ENCODE peak calls at places on chromosomes 4 and X, in seven cellular contexts. R is BE2C, D is stomach, N is IMR-90, S is brain microvascular endothelial cell, U is tibial nerve, F is heart left ventricle. L is an unnamed sample.

GRCh38 chr4:6749340-6750171 is 33.0 kb upstream of the KIAA0232 start:
- DNase-seq in U (peak; percentile 76), N (peak; percentile 33), F (peak; percentile 84), R (no peak), S (peak; percentile 15), D (peak; percentile 85), L (peak; percentile 61)

GRCh38 chr4:183185018-183185417 is 86.0 kb downstream of the WWC2 start:
- DNase-seq in S (no peak), N (peak; percentile 62), R (no peak), F (no peak), D (no peak), U (no peak), L (no peak)

GRCh38 chr4:38639245-38639644 is 24.8 kb upstream of the KLF3 start:
- DNase-seq in D (no peak), N (no peak), S (no peak), F (no peak), U (no peak), R (no peak), L (no peak)

GRCh38 chr4:35963969-35964515 is 280.3 kb downstream of the ARAP2 start:
- DNase-seq in D (no peak), N (no peak), R (no peak), F (no peak), U (no peak), S (no peak), L (no peak)

GRCh38 chr4:12889054-12889453 is 595.1 kb downstream of the RAB28 start:
- DNase-seq in S (peak; percentile 6), R (no peak), F (peak; percentile 49), D (no peak), N (no peak), U (no peak), L (no peak)

GRCh38 chr4:105058177-105058812 is 88.4 kb upstream of the TET2 start:
- DNase-seq in D (no peak), N (peak; percentile 75), R (no peak), U (no peak), S (peak; percentile 17), F (no peak), L (no peak)

GRCh38 chrX:110210417-110211139 is 107.3 kb downstream of the AMMECR1 start:
- DNase-seq in S (peak; percentile 50), N (peak; percentile 96), R (no peak), U (no peak), D (no peak), F (no peak), L (no peak)

GRCh38 chr4:80309301-80310004 is 26.1 kb upstream of the CFAP299 start:
- DNase-seq in N (peak; percentile 96), U (no peak), F (no peak), R (no peak), D (no peak), S (peak; percentile 89), L (no peak)

GRCh38 chrX:136310411-136310810 is 9.6 kb downstream of the ADGRG4 start:
- DNase-seq in R (peak; percentile 22), N (peak; percentile 1), S (peak; percentile 53), F (no peak), U (no peak), D (no peak), L (no peak)

GRCh38 chr4:158775091-158775651 is 6.3 kb downstream of the FNIP2 start:
- DNase-seq in D (no peak), N (peak; percentile 68), F (no peak), S (peak; percentile 60), U (no peak), R (no peak), L (no peak)

GRCh38 chrX:119753639-119754257 is 4.6 kb upstream of the SOWAHD start:
- DNase-seq in U (no peak), S (peak; percentile 39), N (peak; percentile 24), F (no peak), R (peak; percentile 42), D (no peak), L (no peak)

GRCh38 chr4:7416745-7417432 is 17.8 kb downstream of the PSAPL1 start:
- DNase-seq in R (peak; percentile 1), N (no peak), D (peak; percentile 20), F (no peak), U (no peak), S (no peak), L (peak; percentile 4)

DNA sequence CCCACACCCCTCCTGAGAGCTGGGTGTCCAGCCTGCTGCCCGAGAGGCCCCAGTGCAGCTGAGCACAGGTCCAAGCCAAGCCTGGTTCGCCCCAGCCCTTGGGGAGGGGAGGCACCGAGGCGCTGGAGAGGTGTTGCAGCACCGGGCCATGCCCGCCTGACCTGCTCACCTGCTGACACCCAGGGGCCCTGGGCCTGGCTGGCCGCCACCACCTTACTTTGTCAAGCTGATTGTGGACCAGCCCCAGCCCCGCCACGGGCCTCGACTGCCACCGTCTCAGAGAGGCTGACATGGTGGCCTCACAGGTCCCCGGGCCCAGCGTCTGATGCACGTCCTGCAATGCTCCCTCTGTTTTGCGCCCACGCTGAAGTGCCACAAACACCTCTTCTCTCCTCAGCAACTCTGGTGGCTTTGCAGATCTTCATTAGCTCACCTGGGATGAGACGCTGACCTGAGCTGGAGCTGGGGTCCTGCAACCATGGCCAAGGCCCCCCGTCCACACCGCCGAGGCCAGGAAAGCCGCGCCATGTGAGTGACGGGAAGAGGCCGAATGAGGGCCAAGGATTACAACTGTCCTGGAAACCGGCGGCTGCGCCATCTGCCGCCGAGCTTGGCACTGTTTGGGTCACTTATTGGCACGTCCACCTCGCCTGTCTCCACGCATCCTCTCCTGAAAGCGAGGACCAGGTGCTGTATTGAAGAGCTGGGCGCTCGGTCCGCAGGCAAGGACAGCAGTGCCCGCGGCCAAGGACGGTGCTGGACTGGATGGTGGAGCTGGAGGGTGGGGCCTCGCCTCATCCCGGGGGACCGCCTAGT is 7.6 kb downstream of the CPLX1 start:
- DNase-seq in D (no peak), R (no peak), F (no peak), N (no peak), S (no peak), U (no peak), L (no peak)
- H3K27me3 ChIP-seq in D (peaks cover 80% of the 10 kb centered on the region), R (no peaks in the 10 kb centered on the region), F (peaks cover 16% of the 10 kb centered on the region), N (peaks cover 77% of the 10 kb centered on the region), S (peaks cover 22% of the 10 kb centered on the region), U (no peaks in the 10 kb centered on the region), L (peaks cover 9% of the 10 kb centered on the region)

GRCh38 chr4:31539279-31540074 is 819.3 kb downstream of the PCDH7 start:
- DNase-seq in D (no peak), F (no peak), S (no peak), U (no peak), R (no peak), N (no peak), L (no peak)
- H3K27me3 ChIP-seq in D (no peaks in the 10 kb centered on the region), F (no peaks in the 10 kb centered on the region), S (no peaks in the 10 kb centered on the region), U (no peaks in the 10 kb centered on the region), R (no peaks in the 10 kb centered on the region), N (no peaks in the 10 kb centered on the region), L (no peaks in the 10 kb centered on the region)

GRCh38 chr4:41865306-41865980 is 69.8 kb upstream of the TMEM33 start:
- DNase-seq in D (no peak), R (peak; percentile 90), U (no peak), F (no peak), N (no peak), S (no peak), L (no peak)

GRCh38 chr4:41866799-41867677 is 68.2 kb upstream of the TMEM33 start:
- DNase-seq in D (no peak), S (no peak), F (no peak), U (no peak), R (peak; percentile 43), N (no peak), L (no peak)

GRCh38 chr4:41865981-41866798 is 69.0 kb upstream of the TMEM33 start:
- DNase-seq in D (no peak), U (no peak), F (no peak), R (peak; percentile 43), S (no peak), N (no peak), L (no peak)
- H3K27me3 ChIP-seq in D (peaks cover 92% of the 10 kb centered on the region), U (peaks cover 2% of the 10 kb centered on the region), F (peaks cover 58% of the 10 kb centered on the region), R (no peaks in the 10 kb centered on the region), S (peaks cover 55% of the 10 kb centered on the region), N (peaks cover 52% of the 10 kb centered on the region), L (peaks cover 28% of the 10 kb centered on the region)

DNA sequence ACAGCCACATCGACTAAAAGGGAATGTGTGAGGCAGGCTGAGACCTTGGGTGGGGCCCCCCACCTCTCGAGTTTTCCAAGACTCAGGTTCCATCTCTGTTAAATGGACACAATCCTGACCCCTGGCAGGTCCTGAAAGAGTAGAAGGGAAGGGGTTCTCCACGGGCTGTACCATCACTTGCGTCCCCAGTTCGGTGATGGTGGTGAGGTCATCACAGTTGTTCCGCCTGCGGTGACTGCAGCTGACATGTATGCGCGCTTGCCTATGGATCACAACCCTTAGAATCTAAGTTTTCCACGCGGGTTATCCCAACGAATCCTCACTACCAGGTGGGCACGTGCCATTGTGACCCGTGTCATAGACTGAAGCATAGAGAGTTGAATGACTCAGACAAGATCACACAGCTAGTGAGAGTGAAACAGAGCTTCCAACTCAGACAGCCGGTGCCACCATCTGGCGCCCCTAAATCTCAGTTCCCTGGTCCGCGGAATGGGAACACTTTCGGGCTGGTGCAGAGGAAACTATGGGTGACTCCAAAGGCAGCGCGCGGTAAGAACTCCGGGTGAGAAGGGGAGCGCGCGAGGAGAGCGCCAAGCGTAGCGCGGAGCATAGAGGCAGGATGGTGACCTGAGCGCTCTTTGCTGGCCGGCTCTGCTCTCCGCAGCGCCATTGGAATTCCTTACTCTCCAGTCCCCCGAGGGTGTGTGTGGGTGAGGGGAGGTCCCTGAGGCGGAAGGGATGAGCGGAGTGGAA is 10.4 kb downstream of the MSX1 start:
- DNase-seq in D (no peak), N (no peak), S (no peak), U (no peak), F (no peak), R (no peak), L (no peak)
- H3K27me3 ChIP-seq in D (peaks cover 100% of the 10 kb centered on the region), N (peaks cover 99% of the 10 kb centered on the region), S (peaks cover 81% of the 10 kb centered on the region), U (no peaks in the 10 kb centered on the region), F (peaks cover 99% of the 10 kb centered on the region), R (peaks cover 100% of the 10 kb centered on the region), L (peaks cover 34% of the 10 kb centered on the region)

DNA sequence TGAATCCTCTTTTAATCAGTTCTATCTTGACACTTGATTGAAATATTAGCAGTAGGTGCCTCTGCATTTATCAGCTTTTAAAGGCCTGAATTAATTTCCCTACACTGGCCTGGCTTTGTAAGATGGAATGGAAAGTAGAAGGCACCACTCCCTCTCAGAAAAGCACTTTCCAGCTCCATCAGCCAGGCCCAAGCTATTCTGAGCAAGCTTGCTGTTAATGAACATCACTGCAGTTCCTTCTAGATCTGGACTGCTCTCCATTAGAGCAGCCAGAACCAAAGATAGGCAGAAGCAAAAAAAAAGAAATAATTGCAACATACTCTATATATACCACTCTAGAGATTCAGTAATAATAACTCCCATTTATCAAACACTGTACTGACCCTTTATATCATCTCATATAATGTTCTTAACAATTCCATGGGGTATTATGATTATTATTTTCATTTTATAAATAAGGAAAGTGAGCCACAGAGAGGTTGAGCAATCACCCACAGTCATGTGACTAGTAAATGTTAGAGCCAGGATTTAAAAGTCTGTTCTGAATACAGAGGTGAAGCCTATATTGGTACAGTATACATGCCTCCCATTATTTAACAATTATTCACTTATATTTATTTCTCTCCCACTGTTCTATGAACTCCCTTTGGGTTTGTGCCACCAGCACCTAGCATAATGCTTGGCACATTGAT is 39.4 kb upstream of the GPC3 start:
- DNase-seq in D (no peak), U (no peak), R (no peak), S (no peak), F (no peak), N (no peak), L (no peak)
- H3K27me3 ChIP-seq in D (no peaks in the 10 kb centered on the region), U (no peaks in the 10 kb centered on the region), R (no peaks in the 10 kb centered on the region), S (no peaks in the 10 kb centered on the region), F (no peaks in the 10 kb centered on the region), N (no peaks in the 10 kb centered on the region), L (no peaks in the 10 kb centered on the region)

DNA sequence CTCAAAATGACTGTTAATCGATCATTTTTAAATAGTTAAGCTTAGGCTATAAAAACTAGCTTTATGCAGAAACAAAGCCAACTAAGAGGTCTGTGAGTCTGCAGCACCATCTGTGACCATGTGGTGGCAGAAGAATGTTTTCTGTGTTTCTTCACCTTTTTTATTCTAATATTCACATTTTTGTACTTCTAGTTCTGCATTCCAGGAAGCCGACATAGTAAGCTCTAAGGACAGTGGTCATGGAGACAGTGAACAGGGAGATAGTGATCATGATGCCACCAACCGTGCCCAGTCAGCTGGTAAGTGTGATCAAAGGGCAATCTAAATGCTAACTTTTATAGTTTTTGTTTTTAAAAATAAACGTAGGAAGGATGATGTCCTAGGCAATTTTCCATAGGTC is 5.6 kb downstream of the PCDH10 start:
- DNase-seq in S (peak; percentile 49), D (no peak), R (peak; percentile 41), U (no peak), F (no peak), N (peak; percentile 41), L (no peak)
- H3K27me3 ChIP-seq in S (no peaks in the 10 kb centered on the region), D (peaks cover 45% of the 10 kb centered on the region), R (no peaks in the 10 kb centered on the region), U (no peaks in the 10 kb centered on the region), F (peaks cover 48% of the 10 kb centered on the region), N (peaks cover 35% of the 10 kb centered on the region), L (peaks cover 32% of the 10 kb centered on the region)